ENCODE peak calls at places on chromosomes 11 and 22, in seven cellular contexts. E is H1, S is NT2/D1, C is HepG2, P is K562, A is HCT116, B is GM12878. N is an unnamed sample.

GRCh38 chr11:72703281-72704008 is 29.2 kb upstream of the PDE2A start:
- DNase-seq in A (no peak), P (peak; percentile 32), B (no peak), S (no peak), C (no peak), E (no peak), N (no peak)

GRCh38 chr22:17120711-17121234 is 387 bp downstream of the TMEM121B start:
- DNase-seq in P (no peak), B (no peak), E (peak; percentile 66), S (no peak), C (no peak), A (no peak), N (no peak)

GRCh38 chr11:20132667-20133039 is 27.6 kb downstream of the DBX1 start:
- DNase-seq in C (no peak), B (no peak), S (no peak), A (no peak), E (no peak), P (no peak), N (no peak)

GRCh38 chr11:79050784-79051183 is 390.0 kb downstream of the TENM4 start:
- DNase-seq in A (no peak), S (no peak), C (no peak), B (no peak), E (no peak), P (no peak), N (no peak)

GRCh38 chr11:71986131-71986530 is 12.6 kb upstream of the IL18BP start:
- DNase-seq in A (no peak), C (no peak), E (no peak), B (no peak), P (no peak), S (no peak), N (no peak)

GRCh38 chr11:123174196-123175183 is 20.6 kb downstream of the CLMP start:
- DNase-seq in C (no peak), P (no peak), S (no peak), E (no peak), B (no peak), A (no peak), N (no peak)

GRCh38 chr11:64723907-64724862 is 1.2 kb upstream of the NRXN2 start:
- DNase-seq in B (no peak), P (no peak), C (no peak), S (no peak), A (no peak), E (no peak), N (peak; percentile 62)

GRCh38 chr11:122634507-122634906 is 21.0 kb upstream of the UBASH3B start:
- DNase-seq in B (no peak), S (no peak), A (no peak), C (no peak), E (peak; percentile 68), P (no peak), N (no peak)

GRCh38 chr22:17489101-17489500 is 74.2 kb upstream of the SLC25A18 start:
- DNase-seq in B (no peak), E (no peak), C (no peak), P (no peak), S (no peak), A (no peak), N (no peak)

GRCh38 chr11:63007920-63008319 is 7.7 kb downstream of the SLC22A8 start:
- DNase-seq in C (no peak), P (peak; percentile 26), E (no peak), S (no peak), A (no peak), B (no peak), N (no peak)

GRCh38 chr11:61472282-61472681 is 36.3 kb upstream of the LRRC10B start:
- DNase-seq in E (no peak), A (no peak), B (no peak), S (no peak), P (no peak), C (no peak), N (no peak)

GRCh38 chr11:7576671-7577225 is 62.9 kb downstream of the PPFIBP2 start:
- DNase-seq in E (no peak), P (no peak), B (no peak), A (no peak), S (no peak), C (no peak), N (peak; percentile 55)
- TF ChIP-seq YY1 in E (no peak), P (no peak), B (no peak), A (no peak), S (no peak), C (no peak), N (no peak)

GRCh38 chr11:118168751-118169150 is 7.7 kb downstream of the SCN2B start:
- DNase-seq in A (no peak), B (no peak), E (no peak), P (no peak), S (no peak), C (no peak), N (no peak)
- TF ChIP-seq YY1 in A (no peak), B (no peak), E (no peak), P (no peak), S (no peak), C (no peak), N (no peak)

GRCh38 chr11:121105063-121105480 is 4.0 kb downstream of the TECTA start:
- DNase-seq in P (no peak), S (no peak), E (no peak), B (no peak), A (no peak), C (no peak), N (no peak)
- TF ChIP-seq YY1 in P (no peak), S (no peak), E (no peak), B (no peak), A (no peak), C (no peak), N (no peak)

DNA sequence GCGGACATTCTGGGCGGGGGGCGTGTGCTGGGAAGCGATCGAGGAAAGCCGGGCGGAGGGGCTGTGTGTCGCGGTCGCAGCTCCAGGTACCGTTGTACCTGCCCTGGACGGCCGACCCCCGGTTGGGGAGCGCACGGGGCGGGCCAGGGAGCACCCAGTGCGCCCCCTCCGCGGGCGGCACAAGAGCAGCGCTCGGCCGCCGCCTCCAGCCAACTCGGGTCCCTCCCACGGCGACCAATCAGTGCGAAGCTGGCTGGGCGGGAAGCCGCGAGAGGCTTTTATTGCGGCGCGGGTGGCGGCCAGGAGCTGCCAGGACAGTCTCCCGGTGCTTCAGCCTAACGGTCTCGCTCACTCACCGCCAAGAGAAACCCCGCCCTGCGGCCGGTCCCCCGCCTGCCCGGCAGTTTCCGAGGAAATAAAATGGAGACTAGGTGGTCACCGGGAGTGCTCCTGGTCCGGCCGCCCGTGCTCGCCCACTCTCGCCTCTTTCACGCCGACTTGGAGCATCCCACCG is 1.7 kb downstream of the NCAM1 start:
- DNase-seq in A (no peak), B (no peak), E (peak; percentile 69), S (no peak), P (no peak), C (no peak), N (peak; percentile 85)
- TF ChIP-seq YY1 in A (no peak), B (no peak), E (no peak), S (no peak), P (no peak), C (no peak), N (no peak)

DNA sequence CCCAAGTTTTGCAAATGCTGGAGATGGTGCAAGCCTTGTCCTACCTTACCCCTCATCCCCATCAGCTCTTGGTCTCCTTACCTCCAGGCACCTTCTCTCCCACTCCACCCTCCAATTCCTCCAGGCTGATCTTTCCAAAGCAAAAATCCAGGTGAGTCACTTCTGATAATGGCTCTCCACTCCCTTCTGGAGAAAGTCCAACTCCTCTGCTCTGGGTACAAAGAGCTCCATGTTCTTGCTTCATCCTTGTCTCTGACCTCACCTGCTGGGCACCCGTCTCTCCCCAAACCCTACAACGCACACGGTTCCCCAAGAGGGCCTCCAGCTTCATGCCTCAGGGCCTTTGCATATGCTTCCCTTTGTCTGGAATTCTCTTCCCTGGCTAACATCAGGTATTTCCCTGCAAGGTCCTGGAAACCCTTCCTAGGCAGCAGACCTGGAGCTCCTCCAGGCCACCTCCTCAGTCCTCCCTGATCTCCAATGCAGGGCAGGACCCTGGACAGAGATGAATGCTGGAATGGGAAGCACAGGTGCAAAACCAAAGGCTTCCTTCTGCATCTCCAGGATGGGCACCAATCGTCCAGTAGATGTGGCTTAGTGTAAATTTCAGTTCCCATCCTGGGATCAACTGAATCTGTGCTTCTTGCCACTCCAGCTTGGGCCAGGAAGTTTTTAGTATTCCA is 22.7 kb downstream of the IFT27 start:
- DNase-seq in A (no peak), B (no peak), E (no peak), S (no peak), C (no peak), P (no peak), N (no peak)
- TF ChIP-seq YY1 in A (no peak), B (no peak), E (no peak), S (no peak), C (no peak), P (no peak), N (no peak)

GRCh38 chr11:129458278-129458677 is 82.6 kb downstream of the BARX2 start:
- DNase-seq in A (no peak), S (no peak), C (no peak), E (no peak), B (no peak), P (no peak), N (no peak)
- TF ChIP-seq YY1 in A (no peak), S (no peak), C (no peak), E (no peak), B (no peak), P (no peak), N (no peak)

N was measured in SK-N-SH.